ENCODE peak calls at places on chromosome 14, in six cellular contexts. One of them, this sample, is unnamed.

GRCh38 chr14:68074765-68075381 is 255.3 kb downstream of the RAD51B start:
- DNase-seq in AG20443: no peak
- DNase-seq in BJ: no peak
- DNase-seq in HCEC 1CT: no peak
- DNase-seq in cardiac fibroblast: no peak
- DNase-seq in ELR: no peak
- DNase-seq in this sample: no peak

GRCh38 chr14:94485944-94486841 is 10.2 kb upstream of the SERPINA9 start:
- DNase-seq in ELR: peak
- DNase-seq in BJ: no peak
- DNase-seq in AG20443: peak
- DNase-seq in cardiac fibroblast: peak
- DNase-seq in HCEC 1CT: peak
- DNase-seq in this sample: peak

GRCh38 chr14:76551906-76552305 is 176.0 kb downstream of the ESRRB start:
- DNase-seq in HCEC 1CT: no peak
- DNase-seq in ELR: no peak
- DNase-seq in AG20443: no peak
- DNase-seq in cardiac fibroblast: no peak
- DNase-seq in BJ: no peak
- DNase-seq in this sample: no peak

GRCh38 chr14:63717704-63718103 is 10.2 kb downstream of the SGPP1 start:
- DNase-seq in AG20443: no peak
- DNase-seq in HCEC 1CT: peak
- DNase-seq in cardiac fibroblast: peak
- DNase-seq in ELR: peak
- DNase-seq in BJ: no peak
- DNase-seq in this sample: no peak

GRCh38 chr14:91750634-91751198 is 18.8 kb upstream of the CATSPERB start:
- DNase-seq in cardiac fibroblast: no peak
- DNase-seq in ELR: no peak
- DNase-seq in HCEC 1CT: no peak
- DNase-seq in BJ: no peak
- DNase-seq in AG20443: no peak
- DNase-seq in this sample: no peak

GRCh38 chr14:100078997-100079561 is 13.9 kb downstream of the EVL start:
- DNase-seq in HCEC 1CT: no peak
- DNase-seq in BJ: peak
- DNase-seq in AG20443: peak
- DNase-seq in ELR: peak
- DNase-seq in cardiac fibroblast: peak
- DNase-seq in this sample: peak

GRCh38 chr14:61322799-61323290 is 1.5 kb downstream of the PRKCH start:
- DNase-seq in BJ: no peak
- DNase-seq in cardiac fibroblast: peak
- DNase-seq in HCEC 1CT: peak
- DNase-seq in AG20443: no peak
- DNase-seq in ELR: no peak
- DNase-seq in this sample: no peak

GRCh38 chr14:95480109-95480886 is 36.2 kb downstream of the SYNE3 start:
- DNase-seq in AG20443: peak
- DNase-seq in BJ: no peak
- DNase-seq in HCEC 1CT: peak
- DNase-seq in ELR: peak
- DNase-seq in cardiac fibroblast: peak
- DNase-seq in this sample: no peak

GRCh38 chr14:104114421-104115130 is 23.8 kb upstream of the KIF26A start:
- DNase-seq in AG20443: no peak
- DNase-seq in ELR: no peak
- DNase-seq in HCEC 1CT: no peak
- DNase-seq in BJ: no peak
- DNase-seq in cardiac fibroblast: no peak
- DNase-seq in this sample: no peak

GRCh38 chr14:105660816-105661531 is 134.6 kb downstream of the TMEM121 start:
- DNase-seq in ELR: no peak
- DNase-seq in BJ: no peak
- DNase-seq in HCEC 1CT: no peak
- DNase-seq in cardiac fibroblast: no peak
- DNase-seq in AG20443: no peak
- DNase-seq in this sample: no peak

GRCh38 chr14:104979758-104980591 is 1.8 kb upstream of the AHNAK2 start:
- DNase-seq in BJ: no peak
- DNase-seq in cardiac fibroblast: peak
- DNase-seq in AG20443: no peak
- DNase-seq in ELR: peak
- DNase-seq in HCEC 1CT: no peak
- DNase-seq in this sample: no peak